ENCODE peak calls at places on chromosomes 16 and 17, in eight cellular contexts. K is choroid plexus epithelial cell, O is fibroblast of mammary gland, E is astrocyte of the spinal cord, H is RWPE2, I is fibroblast of lung, F is BJ, Z is cardiac muscle cell. W is an unnamed sample.

GRCh38 chr16:82199209-82199608 is 29.2 kb upstream of the MPHOSPH6 start:
- DNase-seq in Z (no peak), O (no peak), E (no peak), F (no peak), H (no peak), I (no peak), K (no peak), W (no peak)

GRCh38 chr16:72990003-72990521 is 57.9 kb downstream of the ZFHX3 start:
- DNase-seq in K (peak), F (peak), O (peak), Z (no peak), E (peak), I (peak), H (peak), W (peak)

GRCh38 chr17:6868579-6868978 is 37.0 kb upstream of the TEKT1 start:
- DNase-seq in H (no peak), O (no peak), F (no peak), E (no peak), I (no peak), K (no peak), Z (no peak), W (no peak)

GRCh38 chr16:54965464-54965863 is 34.8 kb downstream of the IRX5 start:
- DNase-seq in K (no peak), Z (no peak), O (no peak), E (no peak), H (no peak), F (no peak), I (no peak), W (no peak)

GRCh38 chr17:7929158-7930029 is at the start of gene KCNAB3:
- DNase-seq in O (peak), E (peak), I (peak), F (no peak), H (no peak), Z (peak), K (peak), W (peak)

GRCh38 chr16:82655315-82655714 is 28.5 kb downstream of the CDH13 start:
- DNase-seq in Z (no peak), K (peak), E (peak), O (peak), I (peak), H (no peak), F (peak), W (peak)

GRCh38 chr16:35750701-35751104 is 2291.3 kb downstream of the TP53TG3F start:
- DNase-seq in K (no peak), F (no peak), Z (no peak), E (no peak), O (no peak), H (no peak), I (no peak), W (no peak)

GRCh38 chr16:83995756-83996155 is 27.7 kb downstream of the NECAB2 start:
- DNase-seq in E (peak), I (peak), F (no peak), Z (peak), O (no peak), K (peak), H (no peak), W (no peak)

GRCh38 chr16:70390774-70391173 is 44.1 kb downstream of the DDX19A start:
- DNase-seq in O (no peak), Z (no peak), H (no peak), E (no peak), K (no peak), F (no peak), I (no peak), W (no peak)

GRCh38 chr17:51152766-51153209 is 571 bp upstream of the NME1 start:
- DNase-seq in I (peak), F (no peak), E (no peak), H (no peak), Z (no peak), K (peak), O (peak), W (peak)

GRCh38 chr17:68399638-68400403 is 57.5 kb downstream of the WIPI1 start:
- DNase-seq in K (peak), Z (no peak), H (no peak), O (peak), F (no peak), E (peak), I (peak), W (peak)

GRCh38 chr17:15501282-15501681 is 33.9 kb upstream of the CDRT4 start:
- DNase-seq in I (no peak), E (no peak), F (no peak), O (peak), Z (no peak), H (no peak), K (no peak), W (no peak)

GRCh38 chr17:48719642-48720262 is 2.6 kb downstream of the PRAC1 start:
- DNase-seq in F (no peak), E (no peak), I (peak), O (no peak), Z (peak), K (no peak), H (peak), W (peak)

GRCh38 chr17:72125226-72125651 is 4.4 kb downstream of the SOX9 start:
- DNase-seq in E (peak), F (no peak), Z (peak), O (no peak), I (no peak), H (no peak), K (no peak), W (no peak)

GRCh38 chr17:50345443-50346312 is at the start of gene XYLT2:
- DNase-seq in O (peak), H (peak), Z (peak), E (peak), I (peak), K (peak), F (no peak), W (peak)

GRCh38 chr17:80358131-80358530 is 56.8 kb upstream of the ENDOV start:
- DNase-seq in E (no peak), I (no peak), K (no peak), O (no peak), H (peak), F (no peak), Z (no peak), W (no peak)

GRCh38 chr16:49491736-49492089 is 118.1 kb downstream of the C16orf78 start:
- DNase-seq in K (peak), E (no peak), F (no peak), I (no peak), O (no peak), H (peak), Z (peak), W (no peak)

GRCh38 chr16:89375021-89375420 is 115.3 kb downstream of the ANKRD11 start:
- DNase-seq in Z (no peak), E (no peak), O (no peak), K (peak), I (peak), F (no peak), H (no peak), W (peak)

GRCh38 chr16:88338111-88338510 is 44.6 kb upstream of the ZNF469 start:
- DNase-seq in E (no peak), I (no peak), O (no peak), H (no peak), Z (peak), F (no peak), K (no peak), W (no peak)

GRCh38 chr17:17807440-17807839 is 29.3 kb downstream of the SREBF1 start:
- DNase-seq in E (no peak), F (no peak), I (no peak), O (no peak), Z (no peak), K (no peak), H (no peak), W (no peak)

GRCh38 chr17:61406871-61407210 is 7.2 kb downstream of the TBX2 start:
- DNase-seq in O (no peak), Z (no peak), K (no peak), F (no peak), H (no peak), E (no peak), I (peak), W (no peak)

GRCh38 chr17:61404702-61405046 is 5.0 kb downstream of the TBX2 start:
- DNase-seq in F (no peak), K (no peak), I (no peak), Z (no peak), E (no peak), O (no peak), H (no peak), W (no peak)

GRCh38 chr17:61406543-61406845 is 6.9 kb downstream of the TBX2 start:
- DNase-seq in K (no peak), E (no peak), O (no peak), Z (no peak), H (no peak), F (no peak), I (no peak), W (no peak)

GRCh38 chr17:61405047-61405685 is 5.5 kb downstream of the TBX2 start:
- DNase-seq in E (no peak), O (no peak), H (no peak), Z (peak), I (peak), F (no peak), K (no peak), W (no peak)

DNA sequence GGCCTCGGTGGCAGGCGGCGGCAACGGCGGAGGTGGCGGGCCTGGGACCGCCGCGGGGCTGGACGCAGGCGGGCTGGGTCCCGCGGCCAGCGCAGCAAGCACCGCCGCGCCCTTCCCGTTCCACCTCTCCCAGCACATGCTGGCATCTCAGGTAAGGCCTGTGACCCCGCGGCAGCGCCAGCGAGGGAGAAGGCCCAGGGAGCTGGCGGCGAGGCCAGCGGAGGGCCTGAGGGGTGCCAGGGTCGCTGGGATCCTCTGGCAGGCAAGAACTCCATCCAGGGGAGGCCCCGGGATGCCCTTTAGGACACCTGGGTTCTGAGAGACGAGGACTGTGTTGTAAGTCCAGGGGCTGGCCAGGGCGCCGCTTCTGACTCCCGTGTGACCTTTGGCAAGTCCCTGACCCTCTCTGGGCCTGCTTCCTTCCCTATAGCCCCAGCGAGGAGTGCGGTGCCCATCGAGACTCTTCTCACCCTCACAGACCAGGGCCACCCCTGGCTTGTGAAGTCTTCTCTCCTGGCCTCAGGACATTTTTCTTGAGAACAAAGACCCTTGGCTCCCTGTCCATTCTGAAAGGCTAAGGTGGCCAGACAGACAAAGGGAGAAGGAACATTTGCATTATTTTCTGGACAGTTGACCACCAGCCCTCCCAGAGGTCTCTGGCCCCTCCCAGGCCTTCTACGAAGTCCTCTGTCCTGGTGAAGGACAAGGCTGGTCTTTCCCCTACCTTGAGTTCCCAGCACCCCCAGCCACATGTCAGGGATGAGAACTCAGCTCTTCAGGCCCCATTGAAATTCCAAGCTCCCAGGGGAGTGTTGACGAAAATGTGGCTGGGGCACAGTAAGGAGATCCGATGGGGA is 6.3 kb downstream of the TBX2 start:
- DNase-seq in K (no peak), Z (peak), O (no peak), I (peak), H (no peak), E (no peak), F (no peak), W (no peak)
- H3K4me3 ChIP-seq in K (no peak), Z (peak), O (no peak), I (peak), H (no peak), E (no peak), F (peak), W (peak)

GRCh38 chr17:42249681-42250446 is 26.3 kb downstream of the STAT5B start:
- DNase-seq in O (no peak), H (no peak), Z (no peak), I (no peak), K (no peak), F (no peak), E (no peak), W (no peak)

GRCh38 chr17:42251115-42251514 is 25.1 kb downstream of the STAT5B start:
- DNase-seq in O (peak), H (no peak), K (peak), E (peak), Z (no peak), F (no peak), I (peak), W (peak)

GRCh38 chr17:42247734-42248133 is 28.5 kb downstream of the STAT5B start:
- DNase-seq in E (peak), F (no peak), Z (no peak), H (no peak), K (peak), O (peak), I (peak), W (peak)

GRCh38 chr17:42246515-42246914 is 29.7 kb downstream of the STAT5B start:
- DNase-seq in F (no peak), H (no peak), K (peak), Z (no peak), O (no peak), E (peak), I (no peak), W (no peak)

GRCh38 chr17:42248351-42249179 is 27.6 kb downstream of the STAT5B start:
- DNase-seq in Z (peak), O (peak), I (peak), F (no peak), H (no peak), K (peak), E (peak), W (peak)
- H3K4me3 ChIP-seq in Z (no peak), O (peak), I (peak), F (peak), H (no peak), K (peak), E (no peak), W (peak)

GRCh38 chr17:39209317-39210092 is 9.4 kb downstream of the RPL19 start:
- DNase-seq in F (no peak), H (no peak), I (peak), Z (peak), K (peak), O (peak), E (peak), W (peak)

GRCh38 chr17:39212200-39212810 is 12.2 kb downstream of the RPL19 start:
- DNase-seq in H (no peak), Z (no peak), I (no peak), F (no peak), K (no peak), O (no peak), E (no peak), W (no peak)

GRCh38 chr17:39208136-39208535 is 8.1 kb downstream of the RPL19 start:
- DNase-seq in K (no peak), F (no peak), Z (no peak), E (no peak), H (no peak), I (no peak), O (no peak), W (no peak)

GRCh38 chr17:39208893-39209292 is 8.8 kb downstream of the RPL19 start:
- DNase-seq in O (no peak), H (no peak), K (no peak), E (no peak), I (peak), F (no peak), Z (no peak), W (peak)

DNA sequence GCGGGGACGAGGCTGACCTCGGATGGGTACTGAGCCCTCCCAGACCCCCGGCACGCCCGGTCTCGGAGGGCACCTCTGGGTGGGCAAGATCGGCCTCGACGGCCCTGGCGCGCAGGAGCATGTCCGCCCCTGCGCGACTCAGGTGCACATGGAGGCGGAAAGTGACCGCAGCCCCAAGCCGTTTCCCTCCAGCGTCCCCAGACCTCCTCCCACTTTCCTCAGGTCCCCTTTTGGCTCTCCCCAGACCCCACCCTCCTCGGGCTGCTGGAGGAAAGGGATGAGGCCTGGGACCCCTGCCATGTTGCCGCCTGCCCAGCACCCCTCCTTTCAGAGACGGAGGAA is 10.0 kb downstream of the RPL19 start:
- DNase-seq in F (no peak), O (no peak), E (no peak), H (no peak), K (no peak), I (no peak), Z (no peak), W (no peak)
- H3K4me3 ChIP-seq in F (peak), O (peak), E (peak), H (peak), K (peak), I (no peak), Z (peak), W (peak)

GRCh38 chr17:28898261-28898955 is 875 bp upstream of the FLOT2 start:
- DNase-seq in Z (no peak), F (no peak), I (no peak), K (no peak), H (no peak), E (no peak), O (no peak), W (no peak)
- H3K4me3 ChIP-seq in Z (no peak), F (no peak), I (peak), K (no peak), H (no peak), E (no peak), O (no peak), W (peak)

DNA sequence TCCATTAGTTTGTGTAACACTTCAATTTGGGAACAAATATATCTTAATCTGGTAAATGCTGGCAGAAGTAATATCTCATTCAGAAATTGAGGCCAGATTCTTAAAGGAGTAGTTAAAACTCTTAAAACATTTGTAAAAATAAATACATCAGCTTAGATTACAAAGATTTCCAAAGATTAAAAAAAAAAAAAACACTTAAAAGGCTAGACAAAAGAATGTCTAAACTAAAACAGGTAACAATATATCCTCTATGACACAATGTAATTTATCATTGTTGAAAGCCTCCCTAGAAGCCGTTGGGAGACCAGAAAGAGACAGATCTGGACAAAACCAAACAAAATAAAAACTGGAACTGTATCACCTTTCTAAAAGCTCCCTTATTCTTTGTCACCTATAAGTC is 3.5 kb downstream of the GPATCH8 start:
- DNase-seq in H (no peak), K (no peak), E (no peak), Z (no peak), O (no peak), I (no peak), F (no peak), W (no peak)
- H3K4me3 ChIP-seq in H (no peak), K (no peak), E (no peak), Z (no peak), O (no peak), I (peak), F (no peak), W (no peak)

W was measured in fibroblast of villous mesenchyme.